ENCODE peak calls at places on chromosomes 1 and 21, in four cellular contexts. F, B, I and O are unnamed samples.

GRCh38 chr1:203519053-203519770 is 25.3 kb downstream of the OPTC start:
- DNase-seq in F (no peak), B (no peak), I (no peak), O (no peak)

GRCh38 chr1:67626495-67627235 is 58.3 kb upstream of the GADD45A start:
- DNase-seq in F (peak), B (peak), I (no peak), O (no peak)

GRCh38 chr1:78291872-78292271 is 198.9 kb upstream of the PTGFR start:
- DNase-seq in F (no peak), B (no peak), I (no peak), O (no peak)

GRCh38 chr1:7516341-7516740 is 254.8 kb upstream of the VAMP3 start:
- DNase-seq in F (peak), B (no peak), I (no peak), O (no peak)

GRCh38 chr1:171948491-171948890 is 107.2 kb downstream of the DNM3 start:
- DNase-seq in F (peak), B (peak), I (no peak), O (no peak)

GRCh38 chr1:185570962-185571361 is 163.2 kb upstream of the HMCN1 start:
- DNase-seq in F (no peak), B (no peak), I (no peak), O (no peak)

GRCh38 chr1:224541901-224542610 is 74.1 kb upstream of the CNIH3 start:
- DNase-seq in F (no peak), B (no peak), I (no peak), O (no peak)

GRCh38 chr1:45953934-45954333 is 150.5 kb downstream of the MAST2 start:
- DNase-seq in F (peak), B (peak), I (no peak), O (no peak)

GRCh38 chr1:5575396-5576110 is 416.7 kb downstream of the NPHP4 start:
- DNase-seq in F (no peak), B (no peak), I (no peak), O (no peak)

GRCh38 chr1:148318123-148318899 is 164.8 kb downstream of the PPIAL4G start:
- DNase-seq in F (peak), B (no peak), I (no peak), O (peak)

GRCh38 chr1:183838221-183838620 is 33.3 kb downstream of the RGL1 start:
- DNase-seq in F (no peak), B (no peak), I (no peak), O (no peak)

GRCh38 chr1:225637651-225638199 is 15.2 kb downstream of the ENAH start:
- DNase-seq in F (no peak), B (no peak), I (no peak), O (no peak)

GRCh38 chr1:155976913-155977606 is 1.3 kb downstream of the ARHGEF2 start:
- DNase-seq in F (no peak), B (no peak), I (peak), O (no peak)

GRCh38 chr1:113835686-113836290 is 23.5 kb upstream of the RSBN1 start:
- DNase-seq in F (peak), B (peak), I (peak), O (no peak)

GRCh38 chr1:206828765-206829164 is 36.7 kb upstream of the IL20 start:
- DNase-seq in F (no peak), B (no peak), I (no peak), O (no peak)

GRCh38 chr1:193190096-193190744 is 3.8 kb upstream of the B3GALT2 start:
- DNase-seq in F (peak), B (peak), I (no peak), O (no peak)

GRCh38 chr21:45309069-45309521 is 21.4 kb upstream of the POFUT2 start:
- DNase-seq in F (peak), B (peak), I (no peak), O (peak)

GRCh38 chr1:28369518-28370219 is at the start of gene PHACTR4:
- DNase-seq in F (peak), B (peak), I (peak), O (peak)

GRCh38 chr1:160522622-160523345 is at the start of gene SLAMF6:
- DNase-seq in F (no peak), B (no peak), I (no peak), O (peak)

GRCh38 chr1:173503391-173503790 is 26.3 kb downstream of the PRDX6 start:
- DNase-seq in F (peak), B (peak), I (no peak), O (no peak)

GRCh38 chr1:213572939-213573647 is 414.7 kb upstream of the PROX1 start:
- DNase-seq in F (no peak), B (no peak), I (no peak), O (no peak)

GRCh38 chr1:78472851-78473496 is 17.8 kb upstream of the PTGFR start:
- DNase-seq in F (no peak), B (peak), I (no peak), O (no peak)

GRCh38 chr1:242530761-242531160 is 6.3 kb upstream of the PLD5 start:
- DNase-seq in F (peak), B (no peak), I (no peak), O (no peak)

GRCh38 chr1:21623411-21623961 is 45.7 kb downstream of the RAP1GAP start:
- DNase-seq in F (no peak), B (no peak), I (peak), O (no peak)

GRCh38 chr1:7220007-7220406 is 434.8 kb downstream of the CAMTA1 start:
- DNase-seq in F (peak), B (peak), I (no peak), O (no peak)

GRCh38 chr1:173467426-173467825 is 9.7 kb upstream of the PRDX6 start:
- DNase-seq in F (peak), B (no peak), I (no peak), O (no peak)

GRCh38 chr1:69824932-69825331 is 257.2 kb downstream of the LRRC7 start:
- DNase-seq in F (peak), B (peak), I (no peak), O (no peak)

GRCh38 chr1:43565600-43566360 is 35.1 kb downstream of the PTPRF start:
- DNase-seq in F (peak), B (peak), I (peak), O (peak)

GRCh38 chr1:41672173-41672572 is 187.7 kb upstream of the EDN2 start:
- DNase-seq in F (peak), B (peak), I (no peak), O (no peak)

GRCh38 chr1:29105822-29106221 is 17.9 kb downstream of the TMEM200B start:
- DNase-seq in F (peak), B (peak), I (no peak), O (no peak)